ENCODE peak calls at places on chromosomes 13 and 19, in four cellular contexts. Q is sciatic nerve, L is RPMI7951, Y is AG10803. B is an unnamed sample.

GRCh38 chr19:15538774-15539173 is 30.4 kb downstream of the CYP4F22 start:
- DNase-seq in Y (no peak), Q (no peak), L (no peak), B (peak)

GRCh38 chr19:46018729-46019251 is 4.1 kb downstream of the PGLYRP1 start:
- DNase-seq in Q (peak), Y (no peak), L (no peak), B (no peak)

GRCh38 chr19:7168941-7169340 is 99.4 kb downstream of the ZNF557 start:
- DNase-seq in Y (no peak), Q (no peak), L (no peak), B (no peak)

GRCh38 chr19:32291876-32292275 is 53.5 kb upstream of the ZNF507 start:
- DNase-seq in Y (no peak), L (no peak), Q (no peak), B (no peak)

GRCh38 chr13:80654638-80655249 is 313.8 kb upstream of the SPRY2 start:
- DNase-seq in Y (no peak), Q (no peak), L (no peak), B (peak)

GRCh38 chr13:110073982-110074381 is 233.0 kb downstream of the COL4A1 start:
- DNase-seq in Q (no peak), L (no peak), Y (no peak), B (no peak)

GRCh38 chr13:111474136-111475002 is 153.9 kb downstream of the TEX29 start:
- DNase-seq in L (peak), Q (no peak), Y (peak), B (peak)

GRCh38 chr19:13781547-13781946 is 7.3 kb downstream of the C19orf53 start:
- DNase-seq in Y (peak), Q (peak), L (peak), B (no peak)

GRCh38 chr19:53549354-53549753 is 11.4 kb downstream of the ZNF331 start:
- DNase-seq in L (no peak), Y (peak), Q (no peak), B (no peak)

GRCh38 chr13:32135655-32136054 is 104.1 kb downstream of the FRY start:
- DNase-seq in Y (peak), L (peak), Q (no peak), B (no peak)

GRCh38 chr19:42422576-42423461 is 4.4 kb downstream of the LIPE start:
- DNase-seq in Q (peak), Y (no peak), L (no peak), B (no peak)

GRCh38 chr19:38394488-38394887 is 6.0 kb downstream of the SPRED3 start:
- DNase-seq in L (no peak), Y (no peak), Q (no peak), B (no peak)

GRCh38 chr19:12996542-12997094 is 1.3 kb downstream of the NFIX start:
- DNase-seq in Y (peak), Q (no peak), L (peak), B (peak)

B was measured in T47D.